ENCODE peak calls at places on chromosomes 3 and 15, in six cellular contexts. O is stimulated activated CD8-positive, alpha-beta memory T cell treated with anti-CD3 and anti-CD28 coated beads, Interleukin-4, amount 100 ng/mL, for 4 hours; M is RKO; C is neuronal stem cell; V is activated CD4-positive, alpha-beta memory T cell treated with anti-CD3 and anti-CD28 coated beads, Interleukin-2, amount 10 ng/mL, durations not matched to agents 7 days and 5 days; Y is K562. A is an unnamed sample.

GRCh38 chr3:132290833-132291232 is 26.4 kb upstream of the ACP3 start:
- DNase-seq in O (no peak), M (no peak), C (no peak), V (no peak), Y (no peak), A (no peak)

GRCh38 chr3:151873433-151873832 is at the start of gene SUCNR1:
- DNase-seq in O (no peak), M (no peak), C (no peak), V (no peak), Y (no peak), A (no peak)

GRCh38 chr3:136547293-136547692 is 204.9 kb downstream of the STAG1 start:
- DNase-seq in O (no peak), M (no peak), C (no peak), V (no peak), Y (no peak), A (no peak)

GRCh38 chr15:92071030-92071644 is 217.6 kb downstream of the SLCO3A1 start:
- DNase-seq in O (no peak), M (no peak), C (no peak), V (no peak), Y (no peak), A (no peak)

GRCh38 chr15:60961541-60961940 is 267.6 kb downstream of the RORA start:
- DNase-seq in O (no peak), M (no peak), C (no peak), V (no peak), Y (no peak), A (no peak)

GRCh38 chr3:175404667-175405066 is 545.5 kb downstream of the NAALADL2 start:
- DNase-seq in O (no peak), M (no peak), C (no peak), V (no peak), Y (no peak), A (no peak)

GRCh38 chr3:161508852-161509477 is 12.4 kb downstream of the OTOL1 start:
- DNase-seq in O (no peak), M (peak; percentile 30), C (no peak), V (no peak), Y (no peak), A (no peak)

GRCh38 chr15:55267401-55268053 is 22.1 kb downstream of the RAB27A start:
- DNase-seq in O (no peak), M (no peak), C (no peak), V (peak; percentile 82), Y (peak; percentile 35), A (peak; percentile 51)

GRCh38 chr3:9135930-9136525 is 113.4 kb downstream of the SRGAP3 start:
- DNase-seq in O (no peak), M (no peak), C (peak; percentile 64), V (no peak), Y (no peak), A (no peak)

GRCh38 chr3:194541483-194541882 is 54.7 kb upstream of the ATP13A3 start:
- DNase-seq in O (no peak), M (no peak), C (no peak), V (no peak), Y (no peak), A (no peak)

GRCh38 chr3:31219131-31219843 is 313.4 kb upstream of the STT3B start:
- DNase-seq in O (no peak), M (no peak), C (no peak), V (no peak), Y (no peak), A (no peak)

GRCh38 chr3:71791634-71792033 is 6.7 kb upstream of the PROK2 start:
- DNase-seq in O (no peak), M (no peak), C (no peak), V (no peak), Y (no peak), A (no peak)

GRCh38 chr3:35043040-35043439 is 596.3 kb upstream of the ARPP21 start:
- DNase-seq in O (no peak), M (no peak), C (no peak), V (no peak), Y (no peak), A (no peak)

GRCh38 chr3:172106989-172107388 is 67.6 kb downstream of the FNDC3B start:
- DNase-seq in O (peak; percentile 41), M (no peak), C (no peak), V (peak; percentile 83), Y (peak; percentile 72), A (peak; percentile 32)

GRCh38 chr15:91852741-91853500 is 587 bp upstream of the SLCO3A1 start:
- DNase-seq in O (no peak), M (peak; percentile 71), C (peak; percentile 68), V (peak; percentile 77), Y (peak; percentile 84), A (peak; percentile 82)

GRCh38 chr15:60720493-60721231 is 241.7 kb upstream of the ICE2 start:
- DNase-seq in O (no peak), M (no peak), C (no peak), V (peak; percentile 46), Y (no peak), A (peak; percentile 33)

GRCh38 chr15:65212097-65212496 is 824 bp upstream of the CILP start:
- DNase-seq in O (no peak), M (no peak), C (no peak), V (peak; percentile 41), Y (peak; percentile 88), A (no peak)

GRCh38 chr15:101308604-101309435 is 13.8 kb upstream of the SNRPA1 start:
- DNase-seq in O (no peak), M (no peak), C (no peak), V (peak; percentile 12), Y (no peak), A (no peak)